ENCODE peak calls at places on chromosome 5, in ten cellular contexts. K, A, G, Z, Y, R, C, H, V and O are unnamed samples.

GRCh38 chr5:151174612-151175101 is 17.1 kb upstream of the ANXA6 start:
- DNase-seq in K (no peak), A (no peak), G (no peak), Z (no peak), Y (no peak), R (no peak), C (no peak), H (no peak), V (peak), O (no peak)

GRCh38 chr5:72065751-72066255 is 41.5 kb upstream of the MAP1B start:
- DNase-seq in K (no peak), A (no peak), G (no peak), Z (no peak), Y (no peak), R (no peak), C (peak), H (no peak), V (peak), O (no peak)

GRCh38 chr5:154729613-154730012 is 25.6 kb upstream of the LARP1 start:
- DNase-seq in K (no peak), A (no peak), G (no peak), Z (no peak), Y (no peak), R (no peak), C (no peak), H (no peak), V (no peak), O (no peak)

GRCh38 chr5:60334281-60334713 is 365.7 kb downstream of the DEPDC1B start:
- DNase-seq in K (no peak), A (no peak), G (no peak), Z (peak), Y (peak), R (no peak), C (peak), H (no peak), V (no peak), O (peak)

GRCh38 chr5:180641566-180641900 is 7.9 kb downstream of the FLT4 start:
- DNase-seq in K (no peak), A (no peak), G (no peak), Z (no peak), Y (peak), R (no peak), C (no peak), H (no peak), V (no peak), O (no peak)

GRCh38 chr5:173235499-173236394 is 741 bp upstream of the NKX2-5 start:
- DNase-seq in K (no peak), A (no peak), G (no peak), Z (no peak), Y (no peak), R (no peak), C (no peak), H (no peak), V (no peak), O (no peak)

GRCh38 chr5:156678484-156678883 is 171.6 kb upstream of the PPP1R2B start:
- DNase-seq in K (no peak), A (no peak), G (no peak), Z (no peak), Y (no peak), R (no peak), C (no peak), H (no peak), V (peak), O (no peak)

GRCh38 chr5:12691330-12691729 is 787.1 kb upstream of the CTNND2 start:
- DNase-seq in K (no peak), A (no peak), G (no peak), Z (no peak), Y (no peak), R (no peak), C (no peak), H (no peak), V (no peak), O (no peak)

GRCh38 chr5:54363669-54364068 is 53.3 kb upstream of the ARL15 start:
- DNase-seq in K (no peak), A (no peak), G (no peak), Z (peak), Y (no peak), R (no peak), C (peak), H (no peak), V (no peak), O (no peak)

GRCh38 chr5:132098621-132099020 is 25.0 kb downstream of the CSF2 start:
- DNase-seq in K (no peak), A (no peak), G (no peak), Z (no peak), Y (no peak), R (no peak), C (no peak), H (no peak), V (no peak), O (no peak)

GRCh38 chr5:4207456-4207855 is 611.8 kb downstream of the IRX1 start:
- DNase-seq in K (no peak), A (no peak), G (no peak), Z (no peak), Y (no peak), R (no peak), C (no peak), H (no peak), V (no peak), O (no peak)

GRCh38 chr5:35904443-35905132 is 33.8 kb downstream of the CAPSL start:
- DNase-seq in K (no peak), A (no peak), G (no peak), Z (no peak), Y (no peak), R (peak), C (no peak), H (no peak), V (no peak), O (no peak)

GRCh38 chr5:135214897-135215616 is 181.0 kb upstream of the PITX1 start:
- DNase-seq in K (no peak), A (no peak), G (no peak), Z (no peak), Y (peak), R (no peak), C (no peak), H (no peak), V (no peak), O (no peak)

GRCh38 chr5:169494383-169495251 is 89.0 kb upstream of the SPDL1 start:
- DNase-seq in K (no peak), A (no peak), G (no peak), Z (no peak), Y (peak), R (no peak), C (peak), H (no peak), V (no peak), O (no peak)

GRCh38 chr5:89081360-89081759 is 198.4 kb upstream of the MEF2C start:
- DNase-seq in K (no peak), A (no peak), G (no peak), Z (no peak), Y (no peak), R (peak), C (no peak), H (no peak), V (no peak), O (no peak)

GRCh38 chr5:58460727-58461286 is 921 bp upstream of the PLK2 start:
- DNase-seq in K (peak), A (peak), G (peak), Z (peak), Y (peak), R (peak), C (peak), H (peak), V (peak), O (peak)

GRCh38 chr5:115379622-115380344 is 83.3 kb upstream of the CCDC112 start:
- DNase-seq in K (no peak), A (no peak), G (no peak), Z (peak), Y (no peak), R (peak), C (peak), H (no peak), V (peak), O (no peak)

GRCh38 chr5:119453045-119453383 is 717 bp downstream of the HSD17B4 start:
- DNase-seq in K (no peak), A (no peak), G (no peak), Z (peak), Y (peak), R (peak), C (peak), H (no peak), V (peak), O (no peak)

GRCh38 chr5:180976518-180976917 is 12.1 kb upstream of the BTNL3 start:
- DNase-seq in K (no peak), A (no peak), G (no peak), Z (no peak), Y (no peak), R (no peak), C (no peak), H (no peak), V (peak), O (no peak)

GRCh38 chr5:1524799-1525623 is 1.3 kb upstream of the LPCAT1 start:
- DNase-seq in K (no peak), A (no peak), G (no peak), Z (no peak), Y (peak), R (no peak), C (no peak), H (no peak), V (no peak), O (no peak)

GRCh38 chr5:149240354-149240998 is 31.2 kb upstream of the AFAP1L1 start:
- DNase-seq in K (peak), A (no peak), G (no peak), Z (no peak), Y (no peak), R (peak), C (no peak), H (peak), V (peak), O (no peak)

GRCh38 chr5:155189981-155190380 is 176.4 kb downstream of the KIF4B start:
- DNase-seq in K (no peak), A (no peak), G (no peak), Z (peak), Y (no peak), R (peak), C (no peak), H (no peak), V (no peak), O (no peak)

GRCh38 chr5:132607133-132607532 is 50.4 kb downstream of the RAD50 start:
- DNase-seq in K (no peak), A (no peak), G (no peak), Z (no peak), Y (no peak), R (no peak), C (peak), H (no peak), V (no peak), O (no peak)

GRCh38 chr5:24591426-24591825 is 53.4 kb downstream of the CDH10 start:
- DNase-seq in K (no peak), A (no peak), G (no peak), Z (no peak), Y (no peak), R (no peak), C (no peak), H (no peak), V (no peak), O (no peak)

GRCh38 chr5:36417221-36417620 is 115.5 kb upstream of the RANBP3L start:
- DNase-seq in K (no peak), A (no peak), G (no peak), Z (no peak), Y (no peak), R (no peak), C (no peak), H (no peak), V (no peak), O (no peak)

GRCh38 chr5:151622367-151623097 is 31.4 kb upstream of the FAT2 start:
- DNase-seq in K (no peak), A (no peak), G (no peak), Z (no peak), Y (no peak), R (no peak), C (no peak), H (no peak), V (no peak), O (no peak)

GRCh38 chr5:10825897-10826644 is 65.0 kb upstream of the DAP start:
- DNase-seq in K (no peak), A (no peak), G (peak), Z (no peak), Y (no peak), R (peak), C (no peak), H (no peak), V (no peak), O (no peak)

GRCh38 chr5:134275822-134276221 is 49.9 kb upstream of the PPP2CA start:
- DNase-seq in K (no peak), A (no peak), G (no peak), Z (no peak), Y (no peak), R (peak), C (no peak), H (no peak), V (no peak), O (no peak)

GRCh38 chr5:76733049-76733417 is 17.1 kb downstream of the F2R start:
- DNase-seq in K (peak), A (no peak), G (no peak), Z (no peak), Y (no peak), R (peak), C (no peak), H (peak), V (peak), O (no peak)

GRCh38 chr5:149035282-149035882 is 27.5 kb downstream of the SH3TC2 start:
- DNase-seq in K (peak), A (peak), G (peak), Z (peak), Y (peak), R (peak), C (peak), H (peak), V (peak), O (no peak)

GRCh38 chr5:116009806-116010205 is 22.5 kb upstream of the ARL14EPL start:
- DNase-seq in K (no peak), A (no peak), G (no peak), Z (no peak), Y (no peak), R (no peak), C (no peak), H (no peak), V (no peak), O (no peak)

GRCh38 chr5:134438268-134438622 is 26.6 kb upstream of the CDKN2AIPNL start:
- DNase-seq in K (no peak), A (no peak), G (no peak), Z (no peak), Y (no peak), R (no peak), C (peak), H (no peak), V (no peak), O (peak)

GRCh38 chr5:72658161-72658560 is 151.0 kb upstream of the ZNF366 start:
- DNase-seq in K (no peak), A (no peak), G (no peak), Z (no peak), Y (no peak), R (no peak), C (no peak), H (no peak), V (no peak), O (no peak)